ENCODE peak calls at places on chromosomes 13 and 19, in four cellular contexts. W, M, E and O are unnamed samples.
A peak's percentile ranks its signal among the peaks of the same experiment; 100 is the strongest.

GRCh38 chr19:45601524-45602522 is at the start of gene GPR4:
- DNase-seq in W (no peak), M (no peak), E (peak; percentile 82), O (peak; percentile 49)

GRCh38 chr19:51020988-51021651 is 1.6 kb upstream of the KLK10 start:
- DNase-seq in W (peak; percentile 39), M (no peak), E (peak; percentile 49), O (no peak)

GRCh38 chr13:75670496-75670895 is 34.4 kb downstream of the LMO7 start:
- DNase-seq in W (no peak), M (no peak), E (no peak), O (no peak)

GRCh38 chr13:98549006-98549727 is 27.7 kb downstream of the STK24 start:
- DNase-seq in W (no peak), M (no peak), E (no peak), O (no peak)

GRCh38 chr19:56111601-56112312 is 9.3 kb downstream of the ZNF787 start:
- DNase-seq in W (no peak), M (no peak), E (no peak), O (peak; percentile 70)

GRCh38 chr19:17311455-17312248 is 2.3 kb downstream of the DDA1 start:
- DNase-seq in W (peak; percentile 81), M (no peak), E (no peak), O (no peak)

GRCh38 chr19:44753932-44754742 is 5.6 kb downstream of the BCL3 start:
- DNase-seq in W (peak; percentile 83), M (peak; percentile 33), E (peak; percentile 94), O (peak; percentile 98)

GRCh38 chr19:28319208-28319607 is 893.7 kb downstream of the UQCRFS1 start:
- DNase-seq in W (no peak), M (no peak), E (no peak), O (no peak)

GRCh38 chr13:70249332-70250064 is 141.2 kb upstream of the KLHL1 start:
- DNase-seq in W (peak; percentile 19), M (no peak), E (no peak), O (no peak)

GRCh38 chr13:51816604-51817254 is 12.8 kb upstream of the DHRS12 start:
- DNase-seq in W (no peak), M (no peak), E (peak; percentile 21), O (no peak)

GRCh38 chr19:681029-681626 is 4.9 kb downstream of the FSTL3 start:
- DNase-seq in W (peak; percentile 81), M (peak; percentile 90), E (peak; percentile 93), O (peak; percentile 93)

GRCh38 chr19:19217110-19217509 is 5.4 kb downstream of the NCAN start:
- DNase-seq in W (no peak), M (no peak), E (peak; percentile 70), O (no peak)

GRCh38 chr19:19704836-19705235 is 28.1 kb downstream of the ZNF14 start:
- DNase-seq in W (no peak), M (no peak), E (no peak), O (no peak)

GRCh38 chr13:35057858-35058257 is 115.8 kb downstream of the NBEA start:
- DNase-seq in W (no peak), M (no peak), E (no peak), O (no peak)

GRCh38 chr19:49546825-49547565 is 19.2 kb downstream of the RCN3 start:
- DNase-seq in W (peak; percentile 85), M (peak; percentile 42), E (peak; percentile 74), O (peak; percentile 53)

GRCh38 chr19:42229855-42230331 is 9.8 kb downstream of the ZNF526 start:
- DNase-seq in W (no peak), M (no peak), E (no peak), O (peak; percentile 27)

GRCh38 chr19:42422576-42423461 is 4.4 kb downstream of the LIPE start:
- DNase-seq in W (peak; percentile 12), M (no peak), E (no peak), O (no peak)

GRCh38 chr19:2195361-2195760 is 31.6 kb downstream of the DOT1L start:
- DNase-seq in W (no peak), M (no peak), E (no peak), O (no peak)

GRCh38 chr13:113907637-113908617 is 44.1 kb upstream of the GAS6 start:
- DNase-seq in W (peak; percentile 82), M (no peak), E (no peak), O (no peak)

GRCh38 chr19:48896191-48896720 is 2.3 kb downstream of the TULP2 start:
- DNase-seq in W (no peak), M (no peak), E (peak; percentile 93), O (peak; percentile 80)